ENCODE peak calls at places on chromosomes 3 and 15, in six cellular contexts. I, D, V, N, Q and Z are unnamed samples.
A peak's percentile ranks its signal among the peaks of the same experiment; 100 is the strongest.

GRCh38 chr3:118636841-118637240 is 397.8 kb downstream of the IGSF11 start:
- DNase-seq in I (no peak), D (no peak), V (no peak), N (no peak), Q (no peak), Z (no peak)

GRCh38 chr3:25527796-25528195 is 99.7 kb downstream of the RARB start:
- DNase-seq in I (no peak), D (no peak), V (no peak), N (no peak), Q (no peak), Z (no peak)

GRCh38 chr3:66138336-66139234 is 82.2 kb upstream of the SLC25A26 start:
- DNase-seq in I (no peak), D (peak; percentile 9), V (no peak), N (peak; percentile 34), Q (peak; percentile 17), Z (peak; percentile 72)

GRCh38 chr3:42572278-42572677 is 9.5 kb downstream of the SEC22C start:
- DNase-seq in I (no peak), D (no peak), V (no peak), N (no peak), Q (no peak), Z (peak; percentile 49)

GRCh38 chr15:95263751-95264150 is 1032.4 kb downstream of the MCTP2 start:
- DNase-seq in I (no peak), D (no peak), V (no peak), N (no peak), Q (no peak), Z (no peak)

GRCh38 chr15:87368511-87368910 is 888.0 kb downstream of the NTRK3 start:
- DNase-seq in I (no peak), D (no peak), V (no peak), N (no peak), Q (no peak), Z (no peak)

GRCh38 chr3:100777271-100777670 is 68.0 kb downstream of the TFG start:
- DNase-seq in I (peak; percentile 34), D (no peak), V (no peak), N (no peak), Q (no peak), Z (no peak)

GRCh38 chr3:141246958-141247301 is 15.3 kb downstream of the PXYLP1 start:
- DNase-seq in I (no peak), D (no peak), V (no peak), N (no peak), Q (no peak), Z (no peak)

GRCh38 chr3:129312021-129312639 is 33.5 kb downstream of the HMCES start:
- DNase-seq in I (no peak), D (peak; percentile 54), V (no peak), N (no peak), Q (no peak), Z (no peak)

GRCh38 chr15:72902245-72902928 is 118.8 kb upstream of the ADPGK start:
- DNase-seq in I (no peak), D (no peak), V (no peak), N (no peak), Q (no peak), Z (no peak)

GRCh38 chr15:40313531-40314398 is 6.0 kb upstream of the PLCB2 start:
- DNase-seq in I (no peak), D (peak; percentile 52), V (no peak), N (no peak), Q (no peak), Z (peak; percentile 43)

GRCh38 chr3:13072239-13073041 is 789 bp downstream of the IQSEC1 start:
- DNase-seq in I (no peak), D (no peak), V (no peak), N (no peak), Q (peak; percentile 31), Z (no peak)

GRCh38 chr3:99911433-99911832 is 93.8 kb downstream of the CMSS1 start:
- DNase-seq in I (no peak), D (no peak), V (no peak), N (no peak), Q (no peak), Z (no peak)

GRCh38 chr3:23923786-23924185 is 6.9 kb downstream of the RPL15 start:
- DNase-seq in I (peak; percentile 73), D (no peak), V (no peak), N (no peak), Q (peak; percentile 27), Z (peak; percentile 84)

GRCh38 chr15:57026016-57026602 is 107.7 kb downstream of the TCF12 start:
- DNase-seq in I (no peak), D (no peak), V (no peak), N (no peak), Q (no peak), Z (no peak)

GRCh38 chr3:48716508-48716981 is 476 bp downstream of the IP6K2 start:
- DNase-seq in I (no peak), D (peak; percentile 25), V (no peak), N (no peak), Q (no peak), Z (peak; percentile 36)

GRCh38 chr3:14676881-14677280 is 1.9 kb downstream of the C3orf20 start:
- DNase-seq in I (no peak), D (no peak), V (no peak), N (no peak), Q (no peak), Z (no peak)

GRCh38 chr3:32387512-32387911 is 4.1 kb upstream of the CMTM7 start:
- DNase-seq in I (no peak), D (no peak), V (no peak), N (no peak), Q (no peak), Z (no peak)

GRCh38 chr3:14210843-14211594 is 32.4 kb downstream of the LSM3 start:
- DNase-seq in I (peak; percentile 97), D (no peak), V (no peak), N (no peak), Q (no peak), Z (no peak)

GRCh38 chr3:152030320-152030719 is 156.9 kb downstream of the SUCNR1 start:
- DNase-seq in I (no peak), D (no peak), V (no peak), N (no peak), Q (no peak), Z (no peak)

GRCh38 chr15:87952736-87953135 is 303.8 kb downstream of the NTRK3 start:
- DNase-seq in I (no peak), D (no peak), V (no peak), N (no peak), Q (no peak), Z (no peak)

GRCh38 chr3:124558898-124559649 is 171.2 kb upstream of the UMPS start:
- DNase-seq in I (peak; percentile 88), D (no peak), V (no peak), N (no peak), Q (peak; percentile 94), Z (peak; percentile 91)

GRCh38 chr15:31342781-31343626 is 16.4 kb downstream of the KLF13 start:
- DNase-seq in I (no peak), D (no peak), V (no peak), N (no peak), Q (no peak), Z (peak; percentile 82)

GRCh38 chr3:9067352-9067975 is 104.2 kb upstream of the RAD18 start:
- DNase-seq in I (peak; percentile 23), D (peak; percentile 30), V (peak; percentile 29), N (peak; percentile 31), Q (peak; percentile 1), Z (peak; percentile 61)

GRCh38 chr3:175349181-175349580 is 490.0 kb downstream of the NAALADL2 start:
- DNase-seq in I (no peak), D (no peak), V (no peak), N (no peak), Q (no peak), Z (no peak)

GRCh38 chr3:112813723-112814171 is 32.9 kb downstream of the CD200R1L start:
- DNase-seq in I (peak; percentile 60), D (no peak), V (peak; percentile 76), N (no peak), Q (peak; percentile 49), Z (peak; percentile 37)

GRCh38 chr15:52681441-52681840 is 2.3 kb upstream of the ATOSA start:
- DNase-seq in I (no peak), D (no peak), V (no peak), N (no peak), Q (no peak), Z (no peak)

GRCh38 chr3:111800472-111800871 is 58.6 kb upstream of the PHLDB2 start:
- DNase-seq in I (no peak), D (no peak), V (no peak), N (no peak), Q (no peak), Z (no peak)

GRCh38 chr3:165196577-165197561 is 685 bp upstream of the SLITRK3 start:
- DNase-seq in I (no peak), D (no peak), V (no peak), N (no peak), Q (no peak), Z (no peak)

GRCh38 chr15:34951993-34952392 is 17.5 kb downstream of the AQR start:
- DNase-seq in I (peak; percentile 26), D (no peak), V (no peak), N (no peak), Q (no peak), Z (peak; percentile 83)

GRCh38 chr3:113485161-113485609 is 29.8 kb downstream of the SPICE1 start:
- DNase-seq in I (no peak), D (peak; percentile 35), V (no peak), N (no peak), Q (no peak), Z (no peak)

GRCh38 chr15:67927501-67928156 is 87.8 kb upstream of the RNU6-1 start:
- DNase-seq in I (peak; percentile 89), D (no peak), V (no peak), N (no peak), Q (no peak), Z (no peak)

GRCh38 chr3:48432411-48433371 is 2.8 kb upstream of the PLXNB1 start:
- DNase-seq in I (no peak), D (no peak), V (no peak), N (no peak), Q (peak; percentile 15), Z (no peak)

GRCh38 chr3:171311784-171312183 is 148.4 kb downstream of the TNIK start:
- DNase-seq in I (no peak), D (no peak), V (no peak), N (no peak), Q (no peak), Z (peak; percentile 68)

GRCh38 chr15:66154581-66154980 is 99.0 kb downstream of the MEGF11 start:
- DNase-seq in I (no peak), D (no peak), V (no peak), N (no peak), Q (no peak), Z (no peak)

GRCh38 chr15:80645494-80646065 is 49.5 kb upstream of the ABHD17C start:
- DNase-seq in I (no peak), D (no peak), V (no peak), N (no peak), Q (no peak), Z (no peak)

GRCh38 chr3:122324871-122325323 is at the start of gene CSTA:
- DNase-seq in I (no peak), D (no peak), V (peak; percentile 86), N (no peak), Q (no peak), Z (no peak)

GRCh38 chr15:65906396-65906795 is 37.1 kb downstream of the RAB11A start:
- DNase-seq in I (no peak), D (no peak), V (no peak), N (no peak), Q (no peak), Z (no peak)

GRCh38 chr3:9951962-9952805 is at the start of gene PRRT3:
- DNase-seq in I (no peak), D (peak; percentile 72), V (no peak), N (no peak), Q (no peak), Z (no peak)